ENCODE peak calls at places on chromosome 3, in nine cellular contexts. One of them, this sample, is unnamed.

GRCh38 chr3:13004376-13004775 is 68.9 kb downstream of the IQSEC1 start:
- DNase-seq in activated CD4-positive, alpha-beta T cell treated with anti-CD3 and anti-CD28 coated beads for 48 hours: no peak
- DNase-seq in activated CD4-positive, alpha-beta memory T cell treated with anti-CD3 and anti-CD28 coated beads, Interleukin-2, amount 10 ng/mL, durations not matched to agents 7 days and 5 days: no peak
- DNase-seq in heart left ventricle: peak
- DNase-seq in cardiac muscle cell: no peak
- DNase-seq in stimulated activated naive CD4-positive, alpha-beta T cell: no peak
- DNase-seq in EH: no peak
- DNase-seq in psoas muscle: no peak
- DNase-seq in sigmoid colon: peak
- DNase-seq in this sample: no peak

GRCh38 chr3:182180646-182181385 is 469.1 kb downstream of the SOX2 start:
- DNase-seq in cardiac muscle cell: no peak
- DNase-seq in sigmoid colon: no peak
- DNase-seq in EH: no peak
- DNase-seq in psoas muscle: no peak
- DNase-seq in activated CD4-positive, alpha-beta T cell treated with anti-CD3 and anti-CD28 coated beads for 48 hours: no peak
- DNase-seq in activated CD4-positive, alpha-beta memory T cell treated with anti-CD3 and anti-CD28 coated beads, Interleukin-2, amount 10 ng/mL, durations not matched to agents 7 days and 5 days: no peak
- DNase-seq in heart left ventricle: no peak
- DNase-seq in stimulated activated naive CD4-positive, alpha-beta T cell: no peak
- DNase-seq in this sample: no peak

GRCh38 chr3:12394516-12395271 is 89.6 kb upstream of the TSEN2 start:
- DNase-seq in psoas muscle: no peak
- DNase-seq in EH: no peak
- DNase-seq in heart left ventricle: no peak
- DNase-seq in cardiac muscle cell: no peak
- DNase-seq in activated CD4-positive, alpha-beta T cell treated with anti-CD3 and anti-CD28 coated beads for 48 hours: no peak
- DNase-seq in activated CD4-positive, alpha-beta memory T cell treated with anti-CD3 and anti-CD28 coated beads, Interleukin-2, amount 10 ng/mL, durations not matched to agents 7 days and 5 days: no peak
- DNase-seq in stimulated activated naive CD4-positive, alpha-beta T cell: no peak
- DNase-seq in sigmoid colon: no peak
- DNase-seq in this sample: no peak

GRCh38 chr3:72186485-72186864 is 401.5 kb upstream of the PROK2 start:
- DNase-seq in activated CD4-positive, alpha-beta T cell treated with anti-CD3 and anti-CD28 coated beads for 48 hours: no peak
- DNase-seq in heart left ventricle: no peak
- DNase-seq in activated CD4-positive, alpha-beta memory T cell treated with anti-CD3 and anti-CD28 coated beads, Interleukin-2, amount 10 ng/mL, durations not matched to agents 7 days and 5 days: no peak
- DNase-seq in cardiac muscle cell: peak
- DNase-seq in EH: peak
- DNase-seq in stimulated activated naive CD4-positive, alpha-beta T cell: no peak
- DNase-seq in sigmoid colon: no peak
- DNase-seq in psoas muscle: no peak
- DNase-seq in this sample: no peak

GRCh38 chr3:77601853-77602440 is 562.0 kb downstream of the ROBO2 start:
- DNase-seq in EH: no peak
- DNase-seq in cardiac muscle cell: no peak
- DNase-seq in activated CD4-positive, alpha-beta memory T cell treated with anti-CD3 and anti-CD28 coated beads, Interleukin-2, amount 10 ng/mL, durations not matched to agents 7 days and 5 days: no peak
- DNase-seq in activated CD4-positive, alpha-beta T cell treated with anti-CD3 and anti-CD28 coated beads for 48 hours: no peak
- DNase-seq in stimulated activated naive CD4-positive, alpha-beta T cell: no peak
- DNase-seq in heart left ventricle: no peak
- DNase-seq in psoas muscle: no peak
- DNase-seq in sigmoid colon: no peak
- DNase-seq in this sample: no peak

GRCh38 chr3:151282921-151283320 is 4.6 kb upstream of the P2RY14 start:
- DNase-seq in activated CD4-positive, alpha-beta memory T cell treated with anti-CD3 and anti-CD28 coated beads, Interleukin-2, amount 10 ng/mL, durations not matched to agents 7 days and 5 days: no peak
- DNase-seq in psoas muscle: no peak
- DNase-seq in stimulated activated naive CD4-positive, alpha-beta T cell: no peak
- DNase-seq in heart left ventricle: no peak
- DNase-seq in sigmoid colon: no peak
- DNase-seq in EH: peak
- DNase-seq in cardiac muscle cell: peak
- DNase-seq in activated CD4-positive, alpha-beta T cell treated with anti-CD3 and anti-CD28 coated beads for 48 hours: no peak
- DNase-seq in this sample: peak

GRCh38 chr3:111106993-111107392 is 35.4 kb downstream of the NECTIN3 start:
- DNase-seq in stimulated activated naive CD4-positive, alpha-beta T cell: no peak
- DNase-seq in cardiac muscle cell: no peak
- DNase-seq in heart left ventricle: no peak
- DNase-seq in sigmoid colon: no peak
- DNase-seq in activated CD4-positive, alpha-beta T cell treated with anti-CD3 and anti-CD28 coated beads for 48 hours: no peak
- DNase-seq in EH: no peak
- DNase-seq in psoas muscle: no peak
- DNase-seq in activated CD4-positive, alpha-beta memory T cell treated with anti-CD3 and anti-CD28 coated beads, Interleukin-2, amount 10 ng/mL, durations not matched to agents 7 days and 5 days: no peak
- DNase-seq in this sample: no peak

GRCh38 chr3:72753495-72753894 is 94.8 kb downstream of the SHQ1 start:
- DNase-seq in sigmoid colon: no peak
- DNase-seq in cardiac muscle cell: no peak
- DNase-seq in EH: no peak
- DNase-seq in activated CD4-positive, alpha-beta T cell treated with anti-CD3 and anti-CD28 coated beads for 48 hours: no peak
- DNase-seq in heart left ventricle: no peak
- DNase-seq in activated CD4-positive, alpha-beta memory T cell treated with anti-CD3 and anti-CD28 coated beads, Interleukin-2, amount 10 ng/mL, durations not matched to agents 7 days and 5 days: no peak
- DNase-seq in psoas muscle: no peak
- DNase-seq in stimulated activated naive CD4-positive, alpha-beta T cell: no peak
- DNase-seq in this sample: no peak

GRCh38 chr3:128311441-128311844 is 155.2 kb downstream of the DNAJB8 start:
- DNase-seq in EH: no peak
- DNase-seq in activated CD4-positive, alpha-beta T cell treated with anti-CD3 and anti-CD28 coated beads for 48 hours: no peak
- DNase-seq in sigmoid colon: no peak
- DNase-seq in psoas muscle: no peak
- DNase-seq in cardiac muscle cell: no peak
- DNase-seq in stimulated activated naive CD4-positive, alpha-beta T cell: no peak
- DNase-seq in activated CD4-positive, alpha-beta memory T cell treated with anti-CD3 and anti-CD28 coated beads, Interleukin-2, amount 10 ng/mL, durations not matched to agents 7 days and 5 days: no peak
- DNase-seq in heart left ventricle: no peak
- DNase-seq in this sample: no peak

GRCh38 chr3:177731644-177732268 is 534.5 kb upstream of the TBL1XR1 start:
- DNase-seq in activated CD4-positive, alpha-beta memory T cell treated with anti-CD3 and anti-CD28 coated beads, Interleukin-2, amount 10 ng/mL, durations not matched to agents 7 days and 5 days: no peak
- DNase-seq in cardiac muscle cell: peak
- DNase-seq in sigmoid colon: no peak
- DNase-seq in stimulated activated naive CD4-positive, alpha-beta T cell: no peak
- DNase-seq in heart left ventricle: no peak
- DNase-seq in EH: peak
- DNase-seq in psoas muscle: no peak
- DNase-seq in activated CD4-positive, alpha-beta T cell treated with anti-CD3 and anti-CD28 coated beads for 48 hours: no peak
- DNase-seq in this sample: no peak

GRCh38 chr3:72105306-72105705 is 320.4 kb upstream of the PROK2 start:
- DNase-seq in EH: no peak
- DNase-seq in activated CD4-positive, alpha-beta T cell treated with anti-CD3 and anti-CD28 coated beads for 48 hours: no peak
- DNase-seq in activated CD4-positive, alpha-beta memory T cell treated with anti-CD3 and anti-CD28 coated beads, Interleukin-2, amount 10 ng/mL, durations not matched to agents 7 days and 5 days: no peak
- DNase-seq in heart left ventricle: no peak
- DNase-seq in sigmoid colon: no peak
- DNase-seq in psoas muscle: no peak
- DNase-seq in cardiac muscle cell: no peak
- DNase-seq in stimulated activated naive CD4-positive, alpha-beta T cell: no peak
- DNase-seq in this sample: no peak

GRCh38 chr3:45555154-45555591 is 39.4 kb upstream of the LIMD1 start:
- DNase-seq in EH: no peak
- DNase-seq in psoas muscle: peak
- DNase-seq in sigmoid colon: peak
- DNase-seq in activated CD4-positive, alpha-beta T cell treated with anti-CD3 and anti-CD28 coated beads for 48 hours: no peak
- DNase-seq in activated CD4-positive, alpha-beta memory T cell treated with anti-CD3 and anti-CD28 coated beads, Interleukin-2, amount 10 ng/mL, durations not matched to agents 7 days and 5 days: no peak
- DNase-seq in cardiac muscle cell: no peak
- DNase-seq in heart left ventricle: no peak
- DNase-seq in stimulated activated naive CD4-positive, alpha-beta T cell: no peak
- DNase-seq in this sample: no peak

GRCh38 chr3:176490357-176490756 is 706.9 kb downstream of the TBL1XR1 start:
- DNase-seq in heart left ventricle: no peak
- DNase-seq in activated CD4-positive, alpha-beta memory T cell treated with anti-CD3 and anti-CD28 coated beads, Interleukin-2, amount 10 ng/mL, durations not matched to agents 7 days and 5 days: no peak
- DNase-seq in psoas muscle: no peak
- DNase-seq in stimulated activated naive CD4-positive, alpha-beta T cell: no peak
- DNase-seq in EH: no peak
- DNase-seq in sigmoid colon: no peak
- DNase-seq in activated CD4-positive, alpha-beta T cell treated with anti-CD3 and anti-CD28 coated beads for 48 hours: no peak
- DNase-seq in cardiac muscle cell: no peak
- DNase-seq in this sample: no peak

GRCh38 chr3:21705769-21706168 is 45.2 kb downstream of the ZNF385D start:
- DNase-seq in cardiac muscle cell: peak
- DNase-seq in heart left ventricle: peak
- DNase-seq in psoas muscle: peak
- DNase-seq in activated CD4-positive, alpha-beta T cell treated with anti-CD3 and anti-CD28 coated beads for 48 hours: no peak
- DNase-seq in activated CD4-positive, alpha-beta memory T cell treated with anti-CD3 and anti-CD28 coated beads, Interleukin-2, amount 10 ng/mL, durations not matched to agents 7 days and 5 days: no peak
- DNase-seq in sigmoid colon: no peak
- DNase-seq in EH: peak
- DNase-seq in stimulated activated naive CD4-positive, alpha-beta T cell: no peak
- DNase-seq in this sample: no peak

GRCh38 chr3:69288161-69288895 is 97.6 kb downstream of the FRMD4B start:
- DNase-seq in sigmoid colon: no peak
- DNase-seq in EH: no peak
- DNase-seq in cardiac muscle cell: no peak
- DNase-seq in activated CD4-positive, alpha-beta memory T cell treated with anti-CD3 and anti-CD28 coated beads, Interleukin-2, amount 10 ng/mL, durations not matched to agents 7 days and 5 days: peak
- DNase-seq in activated CD4-positive, alpha-beta T cell treated with anti-CD3 and anti-CD28 coated beads for 48 hours: peak
- DNase-seq in psoas muscle: no peak
- DNase-seq in stimulated activated naive CD4-positive, alpha-beta T cell: no peak
- DNase-seq in heart left ventricle: no peak
- DNase-seq in this sample: no peak

GRCh38 chr3:142894493-142894892 is 5.6 kb upstream of the PCOLCE2 start:
- DNase-seq in activated CD4-positive, alpha-beta memory T cell treated with anti-CD3 and anti-CD28 coated beads, Interleukin-2, amount 10 ng/mL, durations not matched to agents 7 days and 5 days: no peak
- DNase-seq in psoas muscle: no peak
- DNase-seq in sigmoid colon: no peak
- DNase-seq in cardiac muscle cell: no peak
- DNase-seq in stimulated activated naive CD4-positive, alpha-beta T cell: no peak
- DNase-seq in heart left ventricle: no peak
- DNase-seq in activated CD4-positive, alpha-beta T cell treated with anti-CD3 and anti-CD28 coated beads for 48 hours: no peak
- DNase-seq in EH: no peak
- DNase-seq in this sample: no peak

GRCh38 chr3:71117572-71118247 is 465.8 kb downstream of the FOXP1 start:
- DNase-seq in heart left ventricle: no peak
- DNase-seq in EH: peak
- DNase-seq in activated CD4-positive, alpha-beta memory T cell treated with anti-CD3 and anti-CD28 coated beads, Interleukin-2, amount 10 ng/mL, durations not matched to agents 7 days and 5 days: no peak
- DNase-seq in stimulated activated naive CD4-positive, alpha-beta T cell: no peak
- DNase-seq in cardiac muscle cell: no peak
- DNase-seq in sigmoid colon: no peak
- DNase-seq in psoas muscle: no peak
- DNase-seq in activated CD4-positive, alpha-beta T cell treated with anti-CD3 and anti-CD28 coated beads for 48 hours: no peak
- DNase-seq in this sample: no peak

GRCh38 chr3:51681453-51681852 is 10.4 kb downstream of the TEX264 start:
- DNase-seq in heart left ventricle: peak
- DNase-seq in activated CD4-positive, alpha-beta memory T cell treated with anti-CD3 and anti-CD28 coated beads, Interleukin-2, amount 10 ng/mL, durations not matched to agents 7 days and 5 days: peak
- DNase-seq in psoas muscle: no peak
- DNase-seq in activated CD4-positive, alpha-beta T cell treated with anti-CD3 and anti-CD28 coated beads for 48 hours: peak
- DNase-seq in sigmoid colon: no peak
- DNase-seq in EH: peak
- DNase-seq in cardiac muscle cell: peak
- DNase-seq in stimulated activated naive CD4-positive, alpha-beta T cell: no peak
- DNase-seq in this sample: no peak

GRCh38 chr3:120145498-120146285 is 51.4 kb upstream of the GSK3B start:
- DNase-seq in activated CD4-positive, alpha-beta T cell treated with anti-CD3 and anti-CD28 coated beads for 48 hours: peak
- DNase-seq in activated CD4-positive, alpha-beta memory T cell treated with anti-CD3 and anti-CD28 coated beads, Interleukin-2, amount 10 ng/mL, durations not matched to agents 7 days and 5 days: no peak
- DNase-seq in stimulated activated naive CD4-positive, alpha-beta T cell: no peak
- DNase-seq in sigmoid colon: no peak
- DNase-seq in psoas muscle: no peak
- DNase-seq in EH: peak
- DNase-seq in heart left ventricle: no peak
- DNase-seq in cardiac muscle cell: no peak
- DNase-seq in this sample: no peak

GRCh38 chr3:194117114-194117845 is 18.7 kb upstream of the HES1 start:
- DNase-seq in cardiac muscle cell: no peak
- DNase-seq in heart left ventricle: no peak
- DNase-seq in sigmoid colon: no peak
- DNase-seq in stimulated activated naive CD4-positive, alpha-beta T cell: no peak
- DNase-seq in EH: no peak
- DNase-seq in psoas muscle: no peak
- DNase-seq in activated CD4-positive, alpha-beta T cell treated with anti-CD3 and anti-CD28 coated beads for 48 hours: no peak
- DNase-seq in activated CD4-positive, alpha-beta memory T cell treated with anti-CD3 and anti-CD28 coated beads, Interleukin-2, amount 10 ng/mL, durations not matched to agents 7 days and 5 days: no peak
- DNase-seq in this sample: no peak

GRCh38 chr3:4687167-4687566 is 194.0 kb downstream of the ITPR1 start:
- DNase-seq in heart left ventricle: no peak
- DNase-seq in EH: no peak
- DNase-seq in sigmoid colon: no peak
- DNase-seq in activated CD4-positive, alpha-beta T cell treated with anti-CD3 and anti-CD28 coated beads for 48 hours: no peak
- DNase-seq in psoas muscle: no peak
- DNase-seq in cardiac muscle cell: peak
- DNase-seq in activated CD4-positive, alpha-beta memory T cell treated with anti-CD3 and anti-CD28 coated beads, Interleukin-2, amount 10 ng/mL, durations not matched to agents 7 days and 5 days: no peak
- DNase-seq in stimulated activated naive CD4-positive, alpha-beta T cell: no peak
- DNase-seq in this sample: no peak

GRCh38 chr3:129878355-129878754 is 15.2 kb downstream of the TMCC1 start:
- DNase-seq in cardiac muscle cell: no peak
- DNase-seq in EH: no peak
- DNase-seq in activated CD4-positive, alpha-beta T cell treated with anti-CD3 and anti-CD28 coated beads for 48 hours: no peak
- DNase-seq in heart left ventricle: no peak
- DNase-seq in stimulated activated naive CD4-positive, alpha-beta T cell: no peak
- DNase-seq in sigmoid colon: no peak
- DNase-seq in activated CD4-positive, alpha-beta memory T cell treated with anti-CD3 and anti-CD28 coated beads, Interleukin-2, amount 10 ng/mL, durations not matched to agents 7 days and 5 days: no peak
- DNase-seq in psoas muscle: no peak
- DNase-seq in this sample: no peak

GRCh38 chr3:167885277-167885676 is 149.8 kb downstream of the SERPINI1 start:
- DNase-seq in sigmoid colon: no peak
- DNase-seq in activated CD4-positive, alpha-beta T cell treated with anti-CD3 and anti-CD28 coated beads for 48 hours: no peak
- DNase-seq in psoas muscle: no peak
- DNase-seq in stimulated activated naive CD4-positive, alpha-beta T cell: no peak
- DNase-seq in heart left ventricle: no peak
- DNase-seq in cardiac muscle cell: no peak
- DNase-seq in EH: no peak
- DNase-seq in activated CD4-positive, alpha-beta memory T cell treated with anti-CD3 and anti-CD28 coated beads, Interleukin-2, amount 10 ng/mL, durations not matched to agents 7 days and 5 days: no peak
- DNase-seq in this sample: no peak

GRCh38 chr3:197298858-197299854 is 744 bp upstream of the DLG1 start:
- DNase-seq in activated CD4-positive, alpha-beta T cell treated with anti-CD3 and anti-CD28 coated beads for 48 hours: peak
- DNase-seq in stimulated activated naive CD4-positive, alpha-beta T cell: no peak
- DNase-seq in cardiac muscle cell: peak
- DNase-seq in EH: no peak
- DNase-seq in heart left ventricle: peak
- DNase-seq in sigmoid colon: peak
- DNase-seq in psoas muscle: peak
- DNase-seq in activated CD4-positive, alpha-beta memory T cell treated with anti-CD3 and anti-CD28 coated beads, Interleukin-2, amount 10 ng/mL, durations not matched to agents 7 days and 5 days: peak
- DNase-seq in this sample: peak

GRCh38 chr3:13189639-13190375 is 116.6 kb upstream of the IQSEC1 start:
- DNase-seq in cardiac muscle cell: peak
- DNase-seq in sigmoid colon: peak
- DNase-seq in activated CD4-positive, alpha-beta memory T cell treated with anti-CD3 and anti-CD28 coated beads, Interleukin-2, amount 10 ng/mL, durations not matched to agents 7 days and 5 days: peak
- DNase-seq in stimulated activated naive CD4-positive, alpha-beta T cell: no peak
- DNase-seq in psoas muscle: no peak
- DNase-seq in EH: peak
- DNase-seq in heart left ventricle: no peak
- DNase-seq in activated CD4-positive, alpha-beta T cell treated with anti-CD3 and anti-CD28 coated beads for 48 hours: peak
- DNase-seq in this sample: no peak

This sample was measured in GM12892.